ENCODE peak calls at places on chromosomes 5 and 9, in four cellular contexts. Y is A549, E is lower lobe of right lung, D is thoracic aorta. H is an unnamed sample. For H3K4me1, the result is how much of the 10 kb centered on the place peaks cover.

GRCh38 chr5:2207109-2207399 is 324.3 kb upstream of the IRX4 start:
- DNase-seq in Y (no peak), E (no peak), D (no peak), H (no peak)

GRCh38 chr9:34701023-34701768 is 8.7 kb downstream of the CCL21 start:
- DNase-seq in Y (peak), E (peak), D (peak), H (peak)

GRCh38 chr5:77210091-77211012 is at the start of gene PDE8B:
- DNase-seq in Y (no peak), E (peak), D (no peak), H (no peak)

GRCh38 chr9:24218656-24219055 is 327.0 kb downstream of the IZUMO3 start:
- DNase-seq in Y (no peak), E (no peak), D (no peak), H (no peak)

GRCh38 chr5:116130471-116130870 is 45.6 kb downstream of the COMMD10 start:
- DNase-seq in Y (no peak), E (no peak), D (no peak), H (no peak)

GRCh38 chr9:137276757-137277328 is 683 bp upstream of the TOR4A start:
- DNase-seq in Y (peak), E (peak), D (no peak), H (no peak)

GRCh38 chr5:133773247-133774202 is 161.2 kb upstream of the FSTL4 start:
- DNase-seq in Y (no peak), E (no peak), D (no peak), H (no peak)

GRCh38 chr5:175873090-175873454 is 1.7 kb downstream of the CPLX2 start:
- DNase-seq in Y (peak), E (peak), D (no peak), H (no peak)

GRCh38 chr5:59095480-59095879 is 512.6 kb downstream of the RAB3C start:
- DNase-seq in Y (no peak), E (no peak), D (no peak), H (no peak)

GRCh38 chr5:171688696-171689495 is 96.7 kb upstream of the SMIM23 start:
- DNase-seq in Y (no peak), E (no peak), D (no peak), H (no peak)

GRCh38 chr9:13377286-13377925 is 97.9 kb upstream of the MPDZ start:
- DNase-seq in Y (no peak), E (no peak), D (no peak), H (no peak)

GRCh38 chr9:87711857-87712800 is 13.8 kb upstream of the CTSL start:
- DNase-seq in Y (peak), E (no peak), D (no peak), H (no peak)

DNA sequence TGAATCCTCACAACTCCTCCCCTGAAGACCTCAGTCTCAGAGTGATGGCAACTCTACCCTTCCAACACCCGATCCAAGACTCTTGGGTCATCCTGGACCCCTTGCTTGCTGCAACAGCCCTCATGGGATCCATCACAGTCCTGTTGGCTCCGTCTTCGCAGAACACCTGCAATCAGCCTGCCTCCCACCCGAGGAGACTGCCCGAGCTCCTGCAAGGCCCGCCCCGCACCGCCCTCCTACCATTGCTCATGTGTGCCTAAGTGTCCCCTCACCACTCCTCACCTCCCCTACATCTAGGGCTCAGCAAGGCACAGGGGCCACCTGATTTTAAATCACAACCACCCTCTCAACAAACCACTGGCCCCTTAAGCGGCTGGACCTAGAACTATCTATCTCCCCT is 5.3 kb downstream of the SEMA4D start:
- DNase-seq in Y (no peak), E (no peak), D (no peak), H (no peak)
- H3K4me1 ChIP-seq in Y (under half), E (under half), D (under half), H (under half)

GRCh38 chr5:53343187-53343586 is 137.2 kb upstream of the FST start:
- DNase-seq in Y (no peak), E (no peak), D (no peak), H (no peak)
- TF ChIP-seq CTCF in Y (no peak), E (no peak), D (no peak), H (no peak)

DNA sequence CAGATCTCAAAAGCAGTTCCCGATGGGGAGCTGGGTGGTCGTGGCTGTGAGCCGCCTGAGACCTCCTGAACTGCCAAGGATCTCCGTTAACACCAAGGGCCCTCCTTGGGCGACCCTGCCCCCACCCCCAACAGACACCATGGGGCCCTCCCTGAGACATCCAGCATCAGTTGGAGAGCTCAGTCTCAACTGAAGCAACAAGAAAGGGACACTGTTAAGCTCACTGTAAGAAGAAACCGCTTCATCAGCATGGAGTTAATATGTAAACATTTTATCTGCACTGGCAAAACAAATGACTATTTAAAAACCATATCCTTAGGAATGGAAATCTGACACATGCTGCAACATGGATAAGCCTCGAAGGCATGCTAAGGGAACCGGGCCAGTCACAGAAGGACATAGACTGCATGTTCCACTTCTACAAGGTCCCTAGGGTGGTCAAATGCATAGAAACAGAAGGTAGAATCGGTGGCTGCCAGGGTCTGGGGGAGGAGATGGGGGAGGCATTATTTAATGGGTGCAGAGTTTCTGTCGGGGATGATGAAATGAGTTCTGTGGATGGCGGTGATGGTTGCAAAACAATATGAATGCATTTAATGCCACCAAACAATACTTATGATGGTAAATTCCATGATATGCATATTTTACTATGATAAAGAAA is 47.4 kb downstream of the ROR2 start:
- DNase-seq in Y (no peak), E (no peak), D (no peak), H (no peak)
- H3K4me1 ChIP-seq in Y (under half), E (under half), D (under half), H (under half)

DNA sequence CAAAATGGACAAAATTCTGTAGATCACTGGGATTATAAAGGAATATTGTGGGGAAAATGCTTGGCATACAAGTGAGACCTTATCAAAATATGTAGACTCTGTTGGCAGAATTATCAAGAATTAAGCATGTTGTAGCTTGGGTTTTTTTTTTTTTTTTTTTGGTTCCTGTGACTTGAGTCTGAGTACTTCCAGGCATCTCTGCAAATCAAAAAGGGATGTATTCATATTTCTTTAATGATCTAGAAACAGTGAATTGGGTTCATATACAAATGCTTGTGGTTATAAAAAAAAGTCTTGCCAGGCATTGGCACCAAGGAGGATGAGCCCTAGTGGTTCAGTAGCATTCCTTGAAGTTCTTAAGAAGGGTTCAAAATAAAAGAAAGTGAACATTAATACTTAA is 292.2 kb downstream of the ARHGAP26 start:
- DNase-seq in Y (no peak), E (no peak), D (no peak), H (no peak)
- TF ChIP-seq CTCF in Y (no peak), E (no peak), D (no peak), H (no peak)

DNA sequence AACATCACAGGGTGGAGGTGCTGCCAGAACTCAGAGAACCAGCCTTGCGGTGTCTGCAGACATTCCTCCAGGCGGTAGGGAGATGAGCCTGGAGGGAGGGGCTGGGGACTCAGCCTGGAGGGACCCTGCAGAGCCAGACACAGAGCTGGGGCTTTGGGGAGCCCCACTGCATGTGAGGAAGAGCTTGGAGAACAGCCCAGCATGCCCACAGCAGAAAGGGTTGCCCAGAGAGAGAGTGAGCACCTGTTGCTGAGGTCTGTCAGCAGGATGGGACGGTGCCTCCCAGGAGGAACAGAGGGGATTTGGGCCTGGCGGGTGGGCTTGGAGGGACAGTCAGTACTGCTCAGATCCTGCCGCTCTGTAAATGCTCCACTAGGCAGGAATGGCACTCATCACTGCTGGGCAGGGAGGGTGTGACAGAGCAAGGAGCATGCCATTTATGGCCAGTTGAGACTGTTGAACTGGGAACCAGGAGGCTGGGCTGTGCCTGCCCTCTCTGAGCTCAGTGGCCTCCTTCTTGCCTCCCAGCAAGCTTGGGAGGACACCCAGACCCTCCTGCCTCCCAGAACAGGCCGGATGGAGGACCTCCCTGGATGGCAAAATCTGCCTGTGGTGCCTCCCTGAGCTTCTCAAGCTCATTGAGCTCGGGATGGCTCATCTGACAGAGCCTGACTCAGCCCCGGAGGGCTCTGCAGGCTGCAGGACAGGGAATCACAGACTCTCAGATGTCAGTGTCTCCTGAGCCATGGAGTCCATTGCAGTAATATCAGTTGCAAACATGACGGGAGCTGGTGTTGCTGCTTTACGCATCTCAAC is 828 bp upstream of the HRCT1 start:
- DNase-seq in Y (peak), E (no peak), D (no peak), H (no peak)
- H3K4me1 ChIP-seq in Y (half or more), E (half or more), D (half or more), H (under half)

H was measured in breast epithelium.